ENCODE peak calls at places on chromosomes 11 and 22, in five cellular contexts. One of them, this sample, is unnamed.
A peak's percentile ranks its signal among the peaks of the same experiment; 100 is the strongest.

GRCh38 chr22:50473855-50474671 is 772 bp downstream of the SBF1 start:
- DNase-seq in GM12865: peak; percentile 25
- DNase-seq in GM23338: peak; percentile 54
- DNase-seq in CD8-positive, alpha-beta T cell: no peak
- DNase-seq in ovary: no peak
- DNase-seq in this sample: no peak

GRCh38 chr11:30635401-30635989 is 49.3 kb upstream of the MPPED2 start:
- DNase-seq in GM12865: no peak
- DNase-seq in GM23338: peak; percentile 78
- DNase-seq in CD8-positive, alpha-beta T cell: no peak
- DNase-seq in ovary: no peak
- DNase-seq in this sample: peak; percentile 11

GRCh38 chr11:32827276-32827675 is 2.5 kb upstream of the PRRG4 start:
- DNase-seq in GM12865: no peak
- DNase-seq in GM23338: no peak
- DNase-seq in CD8-positive, alpha-beta T cell: no peak
- DNase-seq in ovary: no peak
- DNase-seq in this sample: no peak

GRCh38 chr11:9524001-9524400 is 49.5 kb upstream of the WEE1 start:
- DNase-seq in GM12865: no peak
- DNase-seq in GM23338: no peak
- DNase-seq in CD8-positive, alpha-beta T cell: no peak
- DNase-seq in ovary: no peak
- DNase-seq in this sample: no peak

GRCh38 chr11:57354699-57355098 is 16.5 kb downstream of the P2RX3 start:
- DNase-seq in GM12865: no peak
- DNase-seq in GM23338: no peak
- DNase-seq in CD8-positive, alpha-beta T cell: no peak
- DNase-seq in ovary: no peak
- DNase-seq in this sample: no peak

GRCh38 chr22:40668611-40669390 is 10.5 kb upstream of the MCHR1 start:
- DNase-seq in GM12865: peak; percentile 48
- DNase-seq in GM23338: peak; percentile 43
- DNase-seq in CD8-positive, alpha-beta T cell: no peak
- DNase-seq in ovary: no peak
- DNase-seq in this sample: no peak

GRCh38 chr22:38144025-38144405 is 33.5 kb upstream of the BAIAP2L2 start:
- DNase-seq in GM12865: no peak
- DNase-seq in GM23338: peak; percentile 38
- DNase-seq in CD8-positive, alpha-beta T cell: no peak
- DNase-seq in ovary: no peak
- DNase-seq in this sample: no peak

GRCh38 chr11:102596578-102596977 is 28.6 kb downstream of the MMP20 start:
- DNase-seq in GM12865: no peak
- DNase-seq in GM23338: no peak
- DNase-seq in CD8-positive, alpha-beta T cell: no peak
- DNase-seq in ovary: no peak
- DNase-seq in this sample: no peak

GRCh38 chr11:111361874-111362273 is 17.2 kb downstream of the POU2AF1 start:
- DNase-seq in GM12865: peak; percentile 18
- DNase-seq in GM23338: no peak
- DNase-seq in CD8-positive, alpha-beta T cell: no peak
- DNase-seq in ovary: no peak
- DNase-seq in this sample: no peak

GRCh38 chr11:45666648-45667642 is 1.5 kb upstream of the CHST1 start:
- DNase-seq in GM12865: no peak
- DNase-seq in GM23338: no peak
- DNase-seq in CD8-positive, alpha-beta T cell: no peak
- DNase-seq in ovary: no peak
- DNase-seq in this sample: no peak

GRCh38 chr22:26800858-26801257 is 143.5 kb downstream of the MIAT start:
- DNase-seq in GM12865: no peak
- DNase-seq in GM23338: peak; percentile 90
- DNase-seq in CD8-positive, alpha-beta T cell: no peak
- DNase-seq in ovary: no peak
- DNase-seq in this sample: peak; percentile 15

GRCh38 chr11:41950470-41951143 is 491.2 kb upstream of the LRRC4C start:
- DNase-seq in GM12865: peak; percentile 32
- DNase-seq in GM23338: no peak
- DNase-seq in CD8-positive, alpha-beta T cell: no peak
- DNase-seq in ovary: no peak
- DNase-seq in this sample: no peak

GRCh38 chr22:33726294-33726711 is 194.0 kb downstream of the LARGE1 start:
- DNase-seq in GM12865: no peak
- DNase-seq in GM23338: no peak
- DNase-seq in CD8-positive, alpha-beta T cell: no peak
- DNase-seq in ovary: no peak
- DNase-seq in this sample: no peak

GRCh38 chr11:33690290-33691050 is 10.2 kb downstream of the C11orf91 start:
- DNase-seq in GM12865: no peak
- DNase-seq in GM23338: no peak
- DNase-seq in CD8-positive, alpha-beta T cell: no peak
- DNase-seq in ovary: peak; percentile 69
- DNase-seq in this sample: no peak

GRCh38 chr22:41844513-41844912 is 11.6 kb downstream of the SREBF2 start:
- DNase-seq in GM12865: no peak
- DNase-seq in GM23338: no peak
- DNase-seq in CD8-positive, alpha-beta T cell: no peak
- DNase-seq in ovary: no peak
- DNase-seq in this sample: no peak

GRCh38 chr11:2482745-2483144 is 37.9 kb downstream of the KCNQ1 start:
- DNase-seq in GM12865: no peak
- DNase-seq in GM23338: no peak
- DNase-seq in CD8-positive, alpha-beta T cell: no peak
- DNase-seq in ovary: no peak
- DNase-seq in this sample: no peak

GRCh38 chr11:57190548-57190947 is 8.8 kb downstream of the LRRC55 start:
- DNase-seq in GM12865: no peak
- DNase-seq in GM23338: no peak
- DNase-seq in CD8-positive, alpha-beta T cell: no peak
- DNase-seq in ovary: no peak
- DNase-seq in this sample: no peak

GRCh38 chr11:27582686-27583085 is 76.1 kb upstream of the LIN7C start:
- DNase-seq in GM12865: no peak
- DNase-seq in GM23338: no peak
- DNase-seq in CD8-positive, alpha-beta T cell: no peak
- DNase-seq in ovary: no peak
- DNase-seq in this sample: no peak

GRCh38 chr11:1810761-1811160 is 24.0 kb upstream of the SYT8 start:
- DNase-seq in GM12865: no peak
- DNase-seq in GM23338: no peak
- DNase-seq in CD8-positive, alpha-beta T cell: no peak
- DNase-seq in ovary: no peak
- DNase-seq in this sample: no peak

GRCh38 chr22:44003776-44004460 is 20.2 kb upstream of the PARVB start:
- DNase-seq in GM12865: no peak
- DNase-seq in GM23338: peak; percentile 70
- DNase-seq in CD8-positive, alpha-beta T cell: no peak
- DNase-seq in ovary: no peak
- DNase-seq in this sample: no peak

GRCh38 chr11:19526119-19526518 is 186.5 kb upstream of the NAV2 start:
- DNase-seq in GM12865: no peak
- DNase-seq in GM23338: no peak
- DNase-seq in CD8-positive, alpha-beta T cell: no peak
- DNase-seq in ovary: no peak
- DNase-seq in this sample: no peak

GRCh38 chr11:108220721-108221346 is 1.6 kb downstream of the NPAT start:
- DNase-seq in GM12865: peak; percentile 45
- DNase-seq in GM23338: no peak
- DNase-seq in CD8-positive, alpha-beta T cell: no peak
- DNase-seq in ovary: no peak
- DNase-seq in this sample: no peak

GRCh38 chr11:72954860-72955259 is 140.6 kb downstream of the ATG16L2 start:
- DNase-seq in GM12865: peak; percentile 69
- DNase-seq in GM23338: no peak
- DNase-seq in CD8-positive, alpha-beta T cell: no peak
- DNase-seq in ovary: no peak
- DNase-seq in this sample: no peak

GRCh38 chr11:47259178-47259977 is 1.6 kb downstream of the NR1H3 start:
- DNase-seq in GM12865: peak; percentile 33
- DNase-seq in GM23338: peak; percentile 87
- DNase-seq in CD8-positive, alpha-beta T cell: no peak
- DNase-seq in ovary: no peak
- DNase-seq in this sample: no peak

GRCh38 chr11:68020575-68020974 is 9.9 kb upstream of the NDUFS8 start:
- DNase-seq in GM12865: no peak
- DNase-seq in GM23338: peak; percentile 81
- DNase-seq in CD8-positive, alpha-beta T cell: no peak
- DNase-seq in ovary: no peak
- DNase-seq in this sample: no peak

GRCh38 chr11:15687342-15687741 is 572.6 kb downstream of the INSC start:
- DNase-seq in GM12865: no peak
- DNase-seq in GM23338: no peak
- DNase-seq in CD8-positive, alpha-beta T cell: no peak
- DNase-seq in ovary: no peak
- DNase-seq in this sample: no peak

GRCh38 chr11:119282495-119282894 is 34.4 kb downstream of the MCAM start:
- DNase-seq in GM12865: no peak
- DNase-seq in GM23338: no peak
- DNase-seq in CD8-positive, alpha-beta T cell: no peak
- DNase-seq in ovary: no peak
- DNase-seq in this sample: no peak

DNA sequence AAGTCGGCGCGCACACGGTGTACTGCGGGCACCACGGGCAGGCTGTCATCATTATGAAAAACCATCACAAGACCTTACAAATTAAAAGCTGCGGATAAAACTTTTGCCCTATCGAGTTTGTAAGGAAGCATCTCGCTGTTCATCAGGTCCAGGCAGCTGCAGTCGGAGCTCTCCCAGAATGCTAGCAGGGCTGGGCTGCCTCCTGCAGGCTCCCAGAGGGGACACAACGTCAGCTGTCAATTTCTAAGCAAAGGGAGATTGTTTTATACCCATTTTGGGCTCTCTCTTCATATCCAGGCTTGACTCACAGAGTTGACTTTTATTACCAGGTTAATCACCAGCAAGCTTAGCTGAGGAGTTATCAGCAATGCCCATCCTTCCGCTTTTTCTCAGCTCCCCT is 375.1 kb downstream of the OPCML start:
- DNase-seq in GM12865: no peak
- DNase-seq in GM23338: peak; percentile 80
- DNase-seq in CD8-positive, alpha-beta T cell: no peak
- DNase-seq in ovary: no peak
- DNase-seq in this sample: no peak
- TF ChIP-seq CTCF in GM12865: no peak
- TF ChIP-seq CTCF in GM23338: peak; percentile 79
- TF ChIP-seq CTCF in CD8-positive, alpha-beta T cell: no peak
- TF ChIP-seq CTCF in ovary: no peak
- TF ChIP-seq CTCF in this sample: peak; percentile 53

GRCh38 chr22:35546886-35547285 is 6.3 kb downstream of the RASD2 start:
- DNase-seq in GM12865: no peak
- DNase-seq in GM23338: no peak
- DNase-seq in CD8-positive, alpha-beta T cell: no peak
- DNase-seq in ovary: no peak
- DNase-seq in this sample: no peak

GRCh38 chr22:35549338-35549737 is 8.7 kb downstream of the RASD2 start:
- DNase-seq in GM12865: no peak
- DNase-seq in GM23338: no peak
- DNase-seq in CD8-positive, alpha-beta T cell: no peak
- DNase-seq in ovary: peak; percentile 59
- DNase-seq in this sample: no peak

GRCh38 chr22:35544810-35545209 is 4.2 kb downstream of the RASD2 start:
- DNase-seq in GM12865: no peak
- DNase-seq in GM23338: no peak
- DNase-seq in CD8-positive, alpha-beta T cell: no peak
- DNase-seq in ovary: no peak
- DNase-seq in this sample: no peak

GRCh38 chr22:35548762-35549106 is 8.1 kb downstream of the RASD2 start:
- DNase-seq in GM12865: no peak
- DNase-seq in GM23338: no peak
- DNase-seq in CD8-positive, alpha-beta T cell: no peak
- DNase-seq in ovary: no peak
- DNase-seq in this sample: no peak

GRCh38 chr22:35547993-35548761 is 7.5 kb downstream of the RASD2 start:
- DNase-seq in GM12865: no peak
- DNase-seq in GM23338: peak; percentile 85
- DNase-seq in CD8-positive, alpha-beta T cell: no peak
- DNase-seq in ovary: no peak
- DNase-seq in this sample: no peak
- TF ChIP-seq CTCF in GM12865: no peak
- TF ChIP-seq CTCF in GM23338: peak; percentile 57
- TF ChIP-seq CTCF in CD8-positive, alpha-beta T cell: no peak
- TF ChIP-seq CTCF in ovary: no peak
- TF ChIP-seq CTCF in this sample: peak; percentile 27

DNA sequence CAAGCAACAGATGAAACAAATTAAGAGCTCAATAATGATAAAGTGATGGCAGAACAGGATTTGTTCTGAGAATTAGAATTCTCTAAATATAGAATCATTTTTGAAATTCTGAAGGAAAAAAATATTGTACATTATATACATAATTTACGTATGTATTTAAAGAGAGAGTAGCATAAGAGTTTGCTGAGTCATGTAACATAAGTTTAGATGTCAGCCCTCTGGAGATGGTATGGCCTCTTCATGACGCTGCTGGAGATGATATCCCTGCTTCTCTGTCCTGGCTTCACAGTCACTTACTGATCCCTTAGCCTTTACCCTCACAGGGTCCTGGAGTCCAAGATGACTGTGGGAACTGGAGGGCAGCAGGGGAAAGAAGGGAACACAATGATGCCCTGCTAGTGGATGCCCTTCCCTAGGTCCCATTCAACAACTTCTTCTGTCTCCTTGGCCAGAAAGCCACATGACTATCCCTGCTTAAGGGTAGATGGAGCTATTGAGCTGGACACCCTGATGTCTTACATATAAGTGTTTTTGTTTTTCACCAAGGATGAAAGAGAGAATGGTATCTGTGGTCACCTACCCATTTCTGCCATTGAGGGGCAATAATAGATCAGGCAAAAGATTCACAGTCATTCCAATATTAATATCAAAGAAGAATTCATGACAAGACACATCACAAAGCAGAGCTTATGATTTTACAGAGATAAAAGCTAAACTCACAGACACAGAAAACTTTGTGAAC is 753.1 kb downstream of the TBC1D22A start:
- DNase-seq in GM12865: no peak
- DNase-seq in GM23338: no peak
- DNase-seq in CD8-positive, alpha-beta T cell: no peak
- DNase-seq in ovary: no peak
- DNase-seq in this sample: no peak
- TF ChIP-seq CTCF in GM12865: no peak
- TF ChIP-seq CTCF in GM23338: no peak
- TF ChIP-seq CTCF in CD8-positive, alpha-beta T cell: no peak
- TF ChIP-seq CTCF in ovary: no peak
- TF ChIP-seq CTCF in this sample: no peak

GRCh38 chr11:64653388-64653973 is 62.5 kb downstream of the SLC22A12 start:
- DNase-seq in GM12865: no peak
- DNase-seq in GM23338: peak; percentile 75
- DNase-seq in CD8-positive, alpha-beta T cell: no peak
- DNase-seq in ovary: no peak
- DNase-seq in this sample: no peak

GRCh38 chr11:64652586-64653387 is 61.8 kb downstream of the SLC22A12 start:
- DNase-seq in GM12865: peak; percentile 67
- DNase-seq in GM23338: peak; percentile 96
- DNase-seq in CD8-positive, alpha-beta T cell: peak; percentile 43
- DNase-seq in ovary: peak; percentile 87
- DNase-seq in this sample: peak; percentile 84

GRCh38 chr11:64655901-64656601 is 65.0 kb downstream of the SLC22A12 start:
- DNase-seq in GM12865: no peak
- DNase-seq in GM23338: no peak
- DNase-seq in CD8-positive, alpha-beta T cell: no peak
- DNase-seq in ovary: no peak
- DNase-seq in this sample: no peak

GRCh38 chr11:64654958-64655541 is 64.0 kb downstream of the SLC22A12 start:
- DNase-seq in GM12865: no peak
- DNase-seq in GM23338: no peak
- DNase-seq in CD8-positive, alpha-beta T cell: no peak
- DNase-seq in ovary: no peak
- DNase-seq in this sample: no peak

GRCh38 chr11:64654439-64654838 is 63.4 kb downstream of the SLC22A12 start:
- DNase-seq in GM12865: no peak
- DNase-seq in GM23338: no peak
- DNase-seq in CD8-positive, alpha-beta T cell: no peak
- DNase-seq in ovary: no peak
- DNase-seq in this sample: no peak
- TF ChIP-seq CTCF in GM12865: no peak
- TF ChIP-seq CTCF in GM23338: no peak
- TF ChIP-seq CTCF in CD8-positive, alpha-beta T cell: no peak
- TF ChIP-seq CTCF in ovary: no peak
- TF ChIP-seq CTCF in this sample: no peak